ENCODE peak calls at places on chromosomes 7 and 10, in six cellular contexts. L is ACHN; D is germinal center; K is activated CD8-positive, alpha-beta memory T cell treated with anti-CD3 and anti-CD28 coated beads for 1 hour; H is brain pericyte; O is upper lobe of right lung. W is an unnamed sample.
A peak's percentile ranks its signal among the peaks of the same experiment; 100 is the strongest.

GRCh38 chr7:105019269-105019668 is 5.3 kb downstream of the KMT2E start:
- DNase-seq in L (no peak), D (no peak), K (no peak), H (no peak), O (no peak), W (no peak)

GRCh38 chr7:139758388-139758787 is 19.4 kb downstream of the HIPK2 start:
- DNase-seq in L (no peak), D (no peak), K (no peak), H (no peak), O (no peak), W (no peak)

GRCh38 chr7:116501425-116502167 is 2.1 kb downstream of the CAV2 start:
- DNase-seq in L (peak; percentile 65), D (no peak), K (no peak), H (no peak), O (no peak), W (no peak)

GRCh38 chr7:105975770-105976428 is 12.8 kb downstream of the CDHR3 start:
- DNase-seq in L (no peak), D (no peak), K (no peak), H (no peak), O (no peak), W (no peak)

GRCh38 chr7:83178066-83178465 is 15.4 kb upstream of the PCLO start:
- DNase-seq in L (no peak), D (no peak), K (no peak), H (no peak), O (no peak), W (no peak)

GRCh38 chr7:47329320-47329926 is 252.5 kb downstream of the TNS3 start:
- DNase-seq in L (no peak), D (no peak), K (no peak), H (no peak), O (no peak), W (no peak)

GRCh38 chr7:112556633-112557032 is 75.8 kb downstream of the LSMEM1 start:
- DNase-seq in L (no peak), D (no peak), K (no peak), H (no peak), O (no peak), W (no peak)

GRCh38 chr7:37198188-37198905 is 250.3 kb downstream of the ELMO1 start:
- DNase-seq in L (no peak), D (no peak), K (no peak), H (no peak), O (no peak), W (no peak)

GRCh38 chr7:44079221-44080021 is 2.9 kb downstream of the POLM start:
- DNase-seq in L (no peak), D (no peak), K (no peak), H (no peak), O (no peak), W (no peak)

GRCh38 chr10:96846395-96846794 is 14.3 kb downstream of the LCOR start:
- DNase-seq in L (no peak), D (no peak), K (no peak), H (no peak), O (no peak), W (no peak)

GRCh38 chr7:70693300-70693689 is 438.6 kb upstream of the GALNT17 start:
- DNase-seq in L (no peak), D (no peak), K (no peak), H (no peak), O (peak; percentile 69), W (no peak)

GRCh38 chr7:54813398-54813797 is 54.4 kb upstream of the SEC61G start:
- DNase-seq in L (no peak), D (no peak), K (no peak), H (no peak), O (no peak), W (no peak)

GRCh38 chr7:139992353-139993054 is 70.2 kb downstream of the PARP12 start:
- DNase-seq in L (no peak), D (no peak), K (no peak), H (no peak), O (no peak), W (no peak)

GRCh38 chr7:147911224-147911623 is 679.3 kb upstream of the C7orf33 start:
- DNase-seq in L (no peak), D (no peak), K (no peak), H (no peak), O (no peak), W (no peak)

GRCh38 chr7:4706384-4707032 is 24.4 kb downstream of the FOXK1 start:
- DNase-seq in L (no peak), D (no peak), K (no peak), H (no peak), O (no peak), W (no peak)